ENCODE peak calls at places on chromosomes 4 and X, in eight cellular contexts. One of them, this sample, is unnamed.

GRCh38 chrX:103099706-103100105 is 6.8 kb upstream of the NXF3 start:
- DNase-seq in body of pancreas: no peak
- DNase-seq in ovary: no peak
- DNase-seq in NB4: no peak
- DNase-seq in heart left ventricle: no peak
- DNase-seq in K562: no peak
- DNase-seq in IMR-90: no peak
- DNase-seq in breast epithelium: no peak
- DNase-seq in this sample: no peak

GRCh38 chr4:27381806-27382205 is 521.2 kb downstream of the STIM2 start:
- DNase-seq in body of pancreas: no peak
- DNase-seq in ovary: no peak
- DNase-seq in NB4: no peak
- DNase-seq in heart left ventricle: no peak
- DNase-seq in K562: no peak
- DNase-seq in IMR-90: no peak
- DNase-seq in breast epithelium: no peak
- DNase-seq in this sample: no peak

GRCh38 chr4:76216975-76217814 is 3.6 kb upstream of the SCARB2 start:
- DNase-seq in body of pancreas: no peak
- DNase-seq in ovary: no peak
- DNase-seq in NB4: no peak
- DNase-seq in heart left ventricle: no peak
- DNase-seq in K562: no peak
- DNase-seq in IMR-90: no peak
- DNase-seq in breast epithelium: no peak
- DNase-seq in this sample: no peak

GRCh38 chr4:2478220-2478619 is 9.3 kb downstream of the RNF4 start:
- DNase-seq in body of pancreas: no peak
- DNase-seq in ovary: no peak
- DNase-seq in NB4: no peak
- DNase-seq in heart left ventricle: no peak
- DNase-seq in K562: no peak
- DNase-seq in IMR-90: no peak
- DNase-seq in breast epithelium: no peak
- DNase-seq in this sample: no peak

GRCh38 chrX:72738396-72738795 is 24.3 kb upstream of the PHKA1 start:
- DNase-seq in body of pancreas: no peak
- DNase-seq in ovary: no peak
- DNase-seq in NB4: no peak
- DNase-seq in heart left ventricle: no peak
- DNase-seq in K562: no peak
- DNase-seq in IMR-90: no peak
- DNase-seq in breast epithelium: no peak
- DNase-seq in this sample: no peak

GRCh38 chrX:10633722-10634121 is 13.3 kb upstream of the MID1 start:
- DNase-seq in body of pancreas: peak
- DNase-seq in ovary: no peak
- DNase-seq in NB4: peak
- DNase-seq in heart left ventricle: peak
- DNase-seq in K562: peak
- DNase-seq in IMR-90: peak
- DNase-seq in breast epithelium: peak
- DNase-seq in this sample: peak

GRCh38 chr4:69471639-69472038 is 24.1 kb downstream of the UGT2B4 start:
- DNase-seq in body of pancreas: no peak
- DNase-seq in ovary: no peak
- DNase-seq in NB4: no peak
- DNase-seq in heart left ventricle: no peak
- DNase-seq in K562: no peak
- DNase-seq in IMR-90: no peak
- DNase-seq in breast epithelium: no peak
- DNase-seq in this sample: no peak

GRCh38 chr4:130238121-130238520 is 1142.2 kb downstream of the C4orf33 start:
- DNase-seq in body of pancreas: no peak
- DNase-seq in ovary: no peak
- DNase-seq in NB4: no peak
- DNase-seq in heart left ventricle: no peak
- DNase-seq in K562: no peak
- DNase-seq in IMR-90: no peak
- DNase-seq in breast epithelium: no peak
- DNase-seq in this sample: no peak

GRCh38 chrX:130339408-130340222 is at the start of gene SLC25A14:
- DNase-seq in body of pancreas: peak
- DNase-seq in ovary: peak
- DNase-seq in NB4: peak
- DNase-seq in heart left ventricle: peak
- DNase-seq in K562: peak
- DNase-seq in IMR-90: peak
- DNase-seq in breast epithelium: peak
- DNase-seq in this sample: peak

GRCh38 chrX:24945009-24945408 is 70.8 kb downstream of the ARX start:
- DNase-seq in body of pancreas: no peak
- DNase-seq in ovary: no peak
- DNase-seq in NB4: no peak
- DNase-seq in heart left ventricle: no peak
- DNase-seq in K562: no peak
- DNase-seq in IMR-90: no peak
- DNase-seq in breast epithelium: no peak
- DNase-seq in this sample: no peak

GRCh38 chr4:28966982-28967381 is 1753.2 kb upstream of the PCDH7 start:
- DNase-seq in body of pancreas: no peak
- DNase-seq in ovary: no peak
- DNase-seq in NB4: no peak
- DNase-seq in heart left ventricle: no peak
- DNase-seq in K562: no peak
- DNase-seq in IMR-90: peak
- DNase-seq in breast epithelium: no peak
- DNase-seq in this sample: no peak

GRCh38 chr4:173252024-173252935 is 81.9 kb downstream of the HMGB2 start:
- DNase-seq in body of pancreas: peak
- DNase-seq in ovary: peak
- DNase-seq in NB4: peak
- DNase-seq in heart left ventricle: peak
- DNase-seq in K562: peak
- DNase-seq in IMR-90: peak
- DNase-seq in breast epithelium: peak
- DNase-seq in this sample: no peak

DNA sequence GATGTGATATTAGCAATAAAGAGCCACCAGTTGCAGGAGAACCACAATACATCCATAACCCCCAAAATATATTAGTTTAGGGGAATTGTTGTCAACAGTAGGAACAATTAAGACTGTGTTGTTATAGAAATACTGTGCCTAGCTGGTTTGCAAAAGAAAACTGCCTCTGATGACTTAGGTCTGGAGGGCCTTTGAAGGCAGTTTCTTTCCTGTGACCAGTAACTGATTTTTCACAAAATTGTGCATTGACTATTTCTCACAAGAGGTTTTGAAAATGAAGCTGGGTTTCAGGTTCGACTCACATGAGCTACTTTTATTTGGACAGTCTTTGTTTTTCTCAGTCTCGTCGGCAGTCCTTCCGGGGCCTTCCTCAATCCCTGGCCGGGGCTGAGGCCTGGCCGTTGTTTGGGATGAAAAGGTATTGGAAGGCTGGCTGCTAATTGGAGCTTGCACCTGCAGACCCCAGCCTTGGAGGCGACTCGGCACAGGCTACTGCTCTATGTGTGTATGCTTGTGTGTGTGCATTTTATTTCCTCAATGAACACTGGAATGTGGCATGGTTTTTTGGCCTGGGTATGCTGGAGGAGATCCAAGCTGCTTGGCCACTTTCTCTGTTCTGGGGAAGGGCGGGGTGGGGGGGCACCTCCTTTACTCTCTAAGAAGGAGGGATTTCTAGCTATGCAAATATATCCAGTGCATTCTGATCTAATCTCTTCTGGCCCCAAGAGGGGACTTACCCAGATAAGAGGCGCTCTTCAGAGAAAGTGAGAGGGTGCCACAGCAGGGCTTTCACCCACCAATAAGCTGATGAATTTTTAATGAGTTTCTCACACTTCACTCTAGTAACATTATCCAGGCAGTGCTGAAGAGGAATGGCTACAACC is 49.5 kb upstream of the LNX1 start:
- DNase-seq in body of pancreas: peak
- DNase-seq in ovary: no peak
- DNase-seq in NB4: no peak
- DNase-seq in heart left ventricle: no peak
- DNase-seq in K562: no peak
- DNase-seq in IMR-90: no peak
- DNase-seq in breast epithelium: no peak
- DNase-seq in this sample: no peak
- H3K4me3 ChIP-seq in body of pancreas: no peak
- H3K4me3 ChIP-seq in ovary: no peak
- H3K4me3 ChIP-seq in NB4: no peak
- H3K4me3 ChIP-seq in heart left ventricle: no peak
- H3K4me3 ChIP-seq in K562: no peak
- H3K4me3 ChIP-seq in IMR-90: no peak
- H3K4me3 ChIP-seq in breast epithelium: no peak
- H3K4me3 ChIP-seq in this sample: no peak

GRCh38 chr4:39044364-39044946 is 12.2 kb upstream of the TMEM156 start:
- DNase-seq in body of pancreas: peak
- DNase-seq in ovary: peak
- DNase-seq in NB4: peak
- DNase-seq in heart left ventricle: peak
- DNase-seq in K562: peak
- DNase-seq in IMR-90: peak
- DNase-seq in breast epithelium: peak
- DNase-seq in this sample: peak
- TF ChIP-seq POLR2A in body of pancreas: peak
- TF ChIP-seq POLR2A in ovary: no peak
- TF ChIP-seq POLR2A in NB4: no peak
- TF ChIP-seq POLR2A in heart left ventricle: no peak
- TF ChIP-seq POLR2A in K562: peak
- TF ChIP-seq POLR2A in IMR-90: peak
- TF ChIP-seq POLR2A in breast epithelium: no peak
- TF ChIP-seq POLR2A in this sample: no peak

GRCh38 chr4:16225681-16225995 is 633 bp downstream of the TAPT1 start:
- DNase-seq in body of pancreas: no peak
- DNase-seq in ovary: no peak
- DNase-seq in NB4: no peak
- DNase-seq in heart left ventricle: no peak
- DNase-seq in K562: no peak
- DNase-seq in IMR-90: no peak
- DNase-seq in breast epithelium: no peak
- DNase-seq in this sample: no peak

GRCh38 chr4:16224669-16225068 is 1.6 kb downstream of the TAPT1 start:
- DNase-seq in body of pancreas: no peak
- DNase-seq in ovary: no peak
- DNase-seq in NB4: no peak
- DNase-seq in heart left ventricle: no peak
- DNase-seq in K562: no peak
- DNase-seq in IMR-90: no peak
- DNase-seq in breast epithelium: no peak
- DNase-seq in this sample: no peak

GRCh38 chr4:16225139-16225538 is 1.1 kb downstream of the TAPT1 start:
- DNase-seq in body of pancreas: no peak
- DNase-seq in ovary: no peak
- DNase-seq in NB4: peak
- DNase-seq in heart left ventricle: no peak
- DNase-seq in K562: no peak
- DNase-seq in IMR-90: peak
- DNase-seq in breast epithelium: no peak
- DNase-seq in this sample: no peak

GRCh38 chr4:16222957-16223527 is 3.2 kb downstream of the TAPT1 start:
- DNase-seq in body of pancreas: no peak
- DNase-seq in ovary: no peak
- DNase-seq in NB4: no peak
- DNase-seq in heart left ventricle: no peak
- DNase-seq in K562: no peak
- DNase-seq in IMR-90: peak
- DNase-seq in breast epithelium: no peak
- DNase-seq in this sample: no peak

DNA sequence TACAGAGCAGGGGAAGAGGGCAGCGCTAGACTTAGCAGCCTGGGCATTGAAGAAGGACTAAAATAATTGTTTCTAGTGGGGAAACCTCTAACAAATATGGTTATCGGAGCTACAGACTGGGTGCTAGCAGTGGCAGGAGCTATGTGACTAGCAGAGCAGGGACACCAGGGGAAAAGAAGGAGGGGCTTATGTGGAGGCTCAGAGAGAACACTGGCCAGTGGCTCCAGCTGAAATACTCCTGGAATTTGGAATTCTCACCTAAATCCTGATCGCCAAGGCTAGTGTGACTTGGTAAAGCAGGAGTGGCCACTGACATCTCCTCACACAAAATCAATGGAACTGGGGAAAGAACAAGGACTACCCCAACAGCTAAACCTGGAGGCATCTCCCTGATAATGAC is 2.0 kb downstream of the TAPT1 start:
- DNase-seq in body of pancreas: no peak
- DNase-seq in ovary: no peak
- DNase-seq in NB4: no peak
- DNase-seq in heart left ventricle: no peak
- DNase-seq in K562: peak
- DNase-seq in IMR-90: no peak
- DNase-seq in breast epithelium: no peak
- DNase-seq in this sample: no peak
- H3K4me3 ChIP-seq in body of pancreas: no peak
- H3K4me3 ChIP-seq in ovary: peak
- H3K4me3 ChIP-seq in NB4: peak
- H3K4me3 ChIP-seq in heart left ventricle: no peak
- H3K4me3 ChIP-seq in K562: peak
- H3K4me3 ChIP-seq in IMR-90: no peak
- H3K4me3 ChIP-seq in breast epithelium: no peak
- H3K4me3 ChIP-seq in this sample: no peak

DNA sequence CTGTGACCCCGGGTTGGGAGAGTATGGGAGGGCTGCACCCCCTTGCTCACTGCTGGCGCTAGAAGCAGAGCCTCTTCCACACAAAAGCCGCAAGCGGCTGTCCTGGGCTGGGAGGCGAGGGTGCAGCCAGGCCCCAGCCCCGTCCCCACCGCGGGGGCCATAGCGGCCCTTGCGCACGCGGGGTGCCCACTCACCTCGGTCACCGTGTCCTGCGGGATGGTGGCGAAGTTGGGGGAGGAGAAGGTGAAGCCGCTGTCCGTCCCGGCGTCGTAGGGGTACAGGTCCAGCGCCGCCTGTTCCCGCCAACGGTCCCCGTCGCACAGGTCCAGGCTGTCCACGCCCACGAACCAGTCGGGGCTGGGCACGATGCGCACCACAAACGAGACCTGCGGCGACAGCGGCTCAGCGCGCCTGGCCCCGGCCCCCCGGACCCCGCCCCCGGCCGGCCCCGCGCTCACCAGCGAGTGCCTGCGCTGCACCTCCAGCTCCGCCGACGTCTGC is 1.5 kb downstream of the SPON2 start:
- DNase-seq in body of pancreas: no peak
- DNase-seq in ovary: peak
- DNase-seq in NB4: no peak
- DNase-seq in heart left ventricle: no peak
- DNase-seq in K562: no peak
- DNase-seq in IMR-90: no peak
- DNase-seq in breast epithelium: no peak
- DNase-seq in this sample: no peak
- TF ChIP-seq POLR2A in body of pancreas: no peak
- TF ChIP-seq POLR2A in ovary: no peak
- TF ChIP-seq POLR2A in NB4: no peak
- TF ChIP-seq POLR2A in heart left ventricle: no peak
- TF ChIP-seq POLR2A in K562: no peak
- TF ChIP-seq POLR2A in IMR-90: no peak
- TF ChIP-seq POLR2A in breast epithelium: no peak
- TF ChIP-seq POLR2A in this sample: no peak

This sample was measured in lower leg skin.